ENCODE peak calls at places on chromosomes 3 and 15, in eight cellular contexts. One of them, this sample, is unnamed.

GRCh38 chr3:138070006-138070405 is 45.4 kb downstream of the DZIP1L start:
- DNase-seq in SW 1271: no peak
- DNase-seq in transverse colon: no peak
- DNase-seq in ELR: no peak
- DNase-seq in NCI-H1436: no peak
- DNase-seq in T-helper 9 cell: no peak
- DNase-seq in WTC11: no peak
- DNase-seq in mesendoderm: no peak
- DNase-seq in this sample: no peak

GRCh38 chr3:130473416-130473815 is 43.6 kb upstream of the COL6A6 start:
- DNase-seq in SW 1271: no peak
- DNase-seq in transverse colon: no peak
- DNase-seq in ELR: no peak
- DNase-seq in NCI-H1436: no peak
- DNase-seq in T-helper 9 cell: no peak
- DNase-seq in WTC11: no peak
- DNase-seq in mesendoderm: no peak
- DNase-seq in this sample: no peak

GRCh38 chr3:177597325-177598109 is 400.2 kb upstream of the TBL1XR1 start:
- DNase-seq in SW 1271: no peak
- DNase-seq in transverse colon: no peak
- DNase-seq in ELR: peak; percentile 23
- DNase-seq in NCI-H1436: peak; percentile 89
- DNase-seq in T-helper 9 cell: peak; percentile 4
- DNase-seq in WTC11: no peak
- DNase-seq in mesendoderm: no peak
- DNase-seq in this sample: no peak

GRCh38 chr3:189606774-189607173 is 24.4 kb upstream of the TP63 start:
- DNase-seq in SW 1271: no peak
- DNase-seq in transverse colon: no peak
- DNase-seq in ELR: no peak
- DNase-seq in NCI-H1436: no peak
- DNase-seq in T-helper 9 cell: no peak
- DNase-seq in WTC11: no peak
- DNase-seq in mesendoderm: no peak
- DNase-seq in this sample: no peak

GRCh38 chr15:62896969-62897486 is 145.5 kb upstream of the TPM1 start:
- DNase-seq in SW 1271: peak; percentile 94
- DNase-seq in transverse colon: peak; percentile 83
- DNase-seq in ELR: peak; percentile 99
- DNase-seq in NCI-H1436: no peak
- DNase-seq in T-helper 9 cell: no peak
- DNase-seq in WTC11: no peak
- DNase-seq in mesendoderm: peak; percentile 39
- DNase-seq in this sample: no peak

GRCh38 chr3:112873632-112874031 is 27.0 kb upstream of the CD200R1L start:
- DNase-seq in SW 1271: no peak
- DNase-seq in transverse colon: no peak
- DNase-seq in ELR: no peak
- DNase-seq in NCI-H1436: no peak
- DNase-seq in T-helper 9 cell: no peak
- DNase-seq in WTC11: no peak
- DNase-seq in mesendoderm: no peak
- DNase-seq in this sample: no peak

GRCh38 chr3:66693461-66693912 is 192.7 kb upstream of the LRIG1 start:
- DNase-seq in SW 1271: no peak
- DNase-seq in transverse colon: peak; percentile 44
- DNase-seq in ELR: no peak
- DNase-seq in NCI-H1436: no peak
- DNase-seq in T-helper 9 cell: no peak
- DNase-seq in WTC11: no peak
- DNase-seq in mesendoderm: no peak
- DNase-seq in this sample: no peak

GRCh38 chr15:50148362-50148963 is 29.4 kb upstream of the ATP8B4 start:
- DNase-seq in SW 1271: peak; percentile 15
- DNase-seq in transverse colon: peak; percentile 52
- DNase-seq in ELR: peak; percentile 79
- DNase-seq in NCI-H1436: no peak
- DNase-seq in T-helper 9 cell: no peak
- DNase-seq in WTC11: peak; percentile 54
- DNase-seq in mesendoderm: peak; percentile 95
- DNase-seq in this sample: no peak

GRCh38 chr3:38562467-38562925 is 66.4 kb downstream of the EXOG start:
- DNase-seq in SW 1271: no peak
- DNase-seq in transverse colon: no peak
- DNase-seq in ELR: no peak
- DNase-seq in NCI-H1436: no peak
- DNase-seq in T-helper 9 cell: no peak
- DNase-seq in WTC11: no peak
- DNase-seq in mesendoderm: no peak
- DNase-seq in this sample: no peak

GRCh38 chr3:25453521-25454410 is 25.7 kb downstream of the RARB start:
- DNase-seq in SW 1271: no peak
- DNase-seq in transverse colon: no peak
- DNase-seq in ELR: peak; percentile 65
- DNase-seq in NCI-H1436: no peak
- DNase-seq in T-helper 9 cell: no peak
- DNase-seq in WTC11: no peak
- DNase-seq in mesendoderm: no peak
- DNase-seq in this sample: no peak

GRCh38 chr3:191136347-191136746 is 62.7 kb upstream of the OSTN start:
- DNase-seq in SW 1271: no peak
- DNase-seq in transverse colon: no peak
- DNase-seq in ELR: peak; percentile 51
- DNase-seq in NCI-H1436: no peak
- DNase-seq in T-helper 9 cell: no peak
- DNase-seq in WTC11: no peak
- DNase-seq in mesendoderm: peak; percentile 36
- DNase-seq in this sample: no peak

GRCh38 chr15:81171286-81171685 is 25.4 kb upstream of the IL16 start:
- DNase-seq in SW 1271: no peak
- DNase-seq in transverse colon: no peak
- DNase-seq in ELR: no peak
- DNase-seq in NCI-H1436: no peak
- DNase-seq in T-helper 9 cell: no peak
- DNase-seq in WTC11: no peak
- DNase-seq in mesendoderm: no peak
- DNase-seq in this sample: no peak

GRCh38 chr3:177177670-177178295 is 19.5 kb downstream of the TBL1XR1 start:
- DNase-seq in SW 1271: no peak
- DNase-seq in transverse colon: peak; percentile 74
- DNase-seq in ELR: no peak
- DNase-seq in NCI-H1436: no peak
- DNase-seq in T-helper 9 cell: no peak
- DNase-seq in WTC11: no peak
- DNase-seq in mesendoderm: no peak
- DNase-seq in this sample: no peak

This sample was measured in NCI-H1417 treated with DMSO at 0.1 percent for 48 hours.